ENCODE peak calls at places on chromosomes 7 and 10, in nine cellular contexts. One of them, this sample, is unnamed. For H3K4me1, the result is how much of the 10 kb centered on the place peaks cover.

GRCh38 chr7:49295136-49295535 is 370.8 kb downstream of the CDC14C start:
- DNase-seq in transverse colon: no peak
- DNase-seq in prostate gland: no peak
- DNase-seq in gastrocnemius medialis: no peak
- DNase-seq in HCT116: no peak
- DNase-seq in A549: no peak
- DNase-seq in tibial nerve: no peak
- DNase-seq in sigmoid colon: no peak
- DNase-seq in K562: no peak
- DNase-seq in this sample: no peak

GRCh38 chr7:2034291-2035201 is 198.2 kb downstream of the MAD1L1 start:
- DNase-seq in transverse colon: no peak
- DNase-seq in prostate gland: no peak
- DNase-seq in gastrocnemius medialis: peak
- DNase-seq in HCT116: no peak
- DNase-seq in A549: no peak
- DNase-seq in tibial nerve: no peak
- DNase-seq in sigmoid colon: peak
- DNase-seq in K562: no peak
- DNase-seq in this sample: no peak

GRCh38 chr10:1611936-1612550 is 125.3 kb downstream of the ADARB2 start:
- DNase-seq in transverse colon: no peak
- DNase-seq in prostate gland: no peak
- DNase-seq in gastrocnemius medialis: no peak
- DNase-seq in HCT116: no peak
- DNase-seq in A549: no peak
- DNase-seq in tibial nerve: no peak
- DNase-seq in sigmoid colon: no peak
- DNase-seq in K562: peak
- DNase-seq in this sample: no peak

GRCh38 chr10:126175586-126176258 is 212.6 kb downstream of the ADAM12 start:
- DNase-seq in transverse colon: no peak
- DNase-seq in prostate gland: no peak
- DNase-seq in gastrocnemius medialis: no peak
- DNase-seq in HCT116: no peak
- DNase-seq in A549: no peak
- DNase-seq in tibial nerve: no peak
- DNase-seq in sigmoid colon: no peak
- DNase-seq in K562: no peak
- DNase-seq in this sample: no peak

GRCh38 chr10:118518095-118518494 is 77.4 kb downstream of the PRLHR start:
- DNase-seq in transverse colon: no peak
- DNase-seq in prostate gland: no peak
- DNase-seq in gastrocnemius medialis: no peak
- DNase-seq in HCT116: no peak
- DNase-seq in A549: no peak
- DNase-seq in tibial nerve: no peak
- DNase-seq in sigmoid colon: no peak
- DNase-seq in K562: no peak
- DNase-seq in this sample: no peak

GRCh38 chr7:134364619-134365037 is 47.9 kb upstream of the SLC35B4 start:
- DNase-seq in transverse colon: no peak
- DNase-seq in prostate gland: no peak
- DNase-seq in gastrocnemius medialis: no peak
- DNase-seq in HCT116: peak
- DNase-seq in A549: peak
- DNase-seq in tibial nerve: no peak
- DNase-seq in sigmoid colon: no peak
- DNase-seq in K562: no peak
- DNase-seq in this sample: no peak

GRCh38 chr7:81244213-81244612 is 325.4 kb upstream of the SEMA3C start:
- DNase-seq in transverse colon: no peak
- DNase-seq in prostate gland: no peak
- DNase-seq in gastrocnemius medialis: no peak
- DNase-seq in HCT116: peak
- DNase-seq in A549: peak
- DNase-seq in tibial nerve: no peak
- DNase-seq in sigmoid colon: no peak
- DNase-seq in K562: peak
- DNase-seq in this sample: no peak

GRCh38 chr7:83936056-83936703 is 258.4 kb downstream of the SEMA3A start:
- DNase-seq in transverse colon: peak
- DNase-seq in prostate gland: peak
- DNase-seq in gastrocnemius medialis: peak
- DNase-seq in HCT116: peak
- DNase-seq in A549: peak
- DNase-seq in tibial nerve: peak
- DNase-seq in sigmoid colon: peak
- DNase-seq in K562: peak
- DNase-seq in this sample: peak

GRCh38 chr7:44693641-44694313 is 54.9 kb upstream of the ZMIZ2 start:
- DNase-seq in transverse colon: no peak
- DNase-seq in prostate gland: no peak
- DNase-seq in gastrocnemius medialis: peak
- DNase-seq in HCT116: peak
- DNase-seq in A549: no peak
- DNase-seq in tibial nerve: no peak
- DNase-seq in sigmoid colon: peak
- DNase-seq in K562: no peak
- DNase-seq in this sample: no peak

GRCh38 chr10:31605846-31606543 is 287.0 kb downstream of the ZEB1 start:
- DNase-seq in transverse colon: no peak
- DNase-seq in prostate gland: no peak
- DNase-seq in gastrocnemius medialis: no peak
- DNase-seq in HCT116: no peak
- DNase-seq in A549: no peak
- DNase-seq in tibial nerve: no peak
- DNase-seq in sigmoid colon: no peak
- DNase-seq in K562: no peak
- DNase-seq in this sample: no peak

GRCh38 chr7:84069036-84069435 is 125.6 kb downstream of the SEMA3A start:
- DNase-seq in transverse colon: no peak
- DNase-seq in prostate gland: no peak
- DNase-seq in gastrocnemius medialis: no peak
- DNase-seq in HCT116: no peak
- DNase-seq in A549: no peak
- DNase-seq in tibial nerve: no peak
- DNase-seq in sigmoid colon: no peak
- DNase-seq in K562: no peak
- DNase-seq in this sample: no peak

GRCh38 chr7:92717982-92718716 is 118.2 kb downstream of the CDK6 start:
- DNase-seq in transverse colon: peak
- DNase-seq in prostate gland: peak
- DNase-seq in gastrocnemius medialis: peak
- DNase-seq in HCT116: no peak
- DNase-seq in A549: peak
- DNase-seq in tibial nerve: peak
- DNase-seq in sigmoid colon: peak
- DNase-seq in K562: no peak
- DNase-seq in this sample: peak

GRCh38 chr7:29490094-29490607 is 73.5 kb upstream of the PRR15 start:
- DNase-seq in transverse colon: no peak
- DNase-seq in prostate gland: no peak
- DNase-seq in gastrocnemius medialis: no peak
- DNase-seq in HCT116: no peak
- DNase-seq in A549: no peak
- DNase-seq in tibial nerve: no peak
- DNase-seq in sigmoid colon: no peak
- DNase-seq in K562: no peak
- DNase-seq in this sample: no peak

GRCh38 chr7:36792421-36792820 is 68.1 kb upstream of the AOAH start:
- DNase-seq in transverse colon: no peak
- DNase-seq in prostate gland: no peak
- DNase-seq in gastrocnemius medialis: no peak
- DNase-seq in HCT116: no peak
- DNase-seq in A549: no peak
- DNase-seq in tibial nerve: no peak
- DNase-seq in sigmoid colon: no peak
- DNase-seq in K562: no peak
- DNase-seq in this sample: no peak

DNA sequence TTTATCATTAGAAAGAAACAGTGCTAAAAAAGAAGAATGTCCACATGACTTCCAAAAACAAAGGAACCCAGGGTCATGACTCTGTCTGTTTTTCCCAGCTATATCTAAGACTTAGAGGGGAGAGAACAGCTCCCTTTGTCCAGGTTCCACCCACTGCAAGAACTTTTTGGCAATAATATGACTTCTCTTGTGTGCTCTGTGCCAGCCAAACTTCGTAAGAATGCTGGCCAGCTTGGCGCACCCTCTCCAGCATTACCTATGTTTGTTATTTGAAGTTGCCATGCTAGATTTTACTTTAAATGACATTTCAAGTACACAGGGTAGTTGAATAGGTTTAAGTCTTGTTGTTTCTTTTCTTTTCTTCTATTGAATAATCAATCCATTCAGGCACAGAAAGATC is 371.4 kb downstream of the KCNMA1 start:
- DNase-seq in transverse colon: no peak
- DNase-seq in prostate gland: peak
- DNase-seq in gastrocnemius medialis: no peak
- DNase-seq in HCT116: no peak
- DNase-seq in A549: no peak
- DNase-seq in tibial nerve: no peak
- DNase-seq in sigmoid colon: no peak
- DNase-seq in K562: no peak
- DNase-seq in this sample: no peak
- H3K4me1 ChIP-seq in transverse colon: under half
- H3K4me1 ChIP-seq in prostate gland: under half
- H3K4me1 ChIP-seq in gastrocnemius medialis: under half
- H3K4me1 ChIP-seq in HCT116: under half
- H3K4me1 ChIP-seq in A549: under half
- H3K4me1 ChIP-seq in tibial nerve: under half
- H3K4me1 ChIP-seq in sigmoid colon: under half
- H3K4me1 ChIP-seq in K562: under half
- H3K4me1 ChIP-seq in this sample: under half

GRCh38 chr10:68600041-68600778 is 40.1 kb downstream of the TET1 start:
- DNase-seq in transverse colon: peak
- DNase-seq in prostate gland: peak
- DNase-seq in gastrocnemius medialis: peak
- DNase-seq in HCT116: peak
- DNase-seq in A549: peak
- DNase-seq in tibial nerve: peak
- DNase-seq in sigmoid colon: peak
- DNase-seq in K562: peak
- DNase-seq in this sample: no peak
- TF ChIP-seq POLR2A in transverse colon: no peak
- TF ChIP-seq POLR2A in prostate gland: peak
- TF ChIP-seq POLR2A in gastrocnemius medialis: no peak
- TF ChIP-seq POLR2A in HCT116: peak
- TF ChIP-seq POLR2A in A549: peak
- TF ChIP-seq POLR2A in tibial nerve: no peak
- TF ChIP-seq POLR2A in sigmoid colon: no peak
- TF ChIP-seq POLR2A in K562: no peak
- TF ChIP-seq POLR2A in this sample: no peak

GRCh38 chr7:144477348-144477747 is 73.9 kb upstream of the NOBOX start:
- DNase-seq in transverse colon: no peak
- DNase-seq in prostate gland: no peak
- DNase-seq in gastrocnemius medialis: no peak
- DNase-seq in HCT116: no peak
- DNase-seq in A549: no peak
- DNase-seq in tibial nerve: no peak
- DNase-seq in sigmoid colon: no peak
- DNase-seq in K562: no peak
- DNase-seq in this sample: no peak
- H3K4me1 ChIP-seq in transverse colon: under half
- H3K4me1 ChIP-seq in prostate gland: under half
- H3K4me1 ChIP-seq in gastrocnemius medialis: under half
- H3K4me1 ChIP-seq in HCT116: under half
- H3K4me1 ChIP-seq in A549: under half
- H3K4me1 ChIP-seq in tibial nerve: under half
- H3K4me1 ChIP-seq in sigmoid colon: under half
- H3K4me1 ChIP-seq in K562: under half
- H3K4me1 ChIP-seq in this sample: under half

GRCh38 chr10:4868357-4868657 is 42.3 kb downstream of the AKR1E2 start:
- DNase-seq in transverse colon: no peak
- DNase-seq in prostate gland: no peak
- DNase-seq in gastrocnemius medialis: no peak
- DNase-seq in HCT116: no peak
- DNase-seq in A549: no peak
- DNase-seq in tibial nerve: no peak
- DNase-seq in sigmoid colon: no peak
- DNase-seq in K562: peak
- DNase-seq in this sample: no peak
- TF ChIP-seq POLR2A in transverse colon: no peak
- TF ChIP-seq POLR2A in prostate gland: no peak
- TF ChIP-seq POLR2A in gastrocnemius medialis: no peak
- TF ChIP-seq POLR2A in HCT116: no peak
- TF ChIP-seq POLR2A in A549: no peak
- TF ChIP-seq POLR2A in tibial nerve: no peak
- TF ChIP-seq POLR2A in sigmoid colon: no peak
- TF ChIP-seq POLR2A in K562: no peak
- TF ChIP-seq POLR2A in this sample: no peak

GRCh38 chr7:55128693-55129394 is 110.0 kb downstream of the EGFR start:
- DNase-seq in transverse colon: no peak
- DNase-seq in prostate gland: no peak
- DNase-seq in gastrocnemius medialis: peak
- DNase-seq in HCT116: no peak
- DNase-seq in A549: no peak
- DNase-seq in tibial nerve: peak
- DNase-seq in sigmoid colon: peak
- DNase-seq in K562: no peak
- DNase-seq in this sample: no peak

GRCh38 chr7:55127622-55128081 is 108.8 kb downstream of the EGFR start:
- DNase-seq in transverse colon: peak
- DNase-seq in prostate gland: no peak
- DNase-seq in gastrocnemius medialis: peak
- DNase-seq in HCT116: no peak
- DNase-seq in A549: no peak
- DNase-seq in tibial nerve: no peak
- DNase-seq in sigmoid colon: no peak
- DNase-seq in K562: no peak
- DNase-seq in this sample: peak

GRCh38 chr7:55130079-55130476 is 111.3 kb downstream of the EGFR start:
- DNase-seq in transverse colon: no peak
- DNase-seq in prostate gland: no peak
- DNase-seq in gastrocnemius medialis: no peak
- DNase-seq in HCT116: no peak
- DNase-seq in A549: peak
- DNase-seq in tibial nerve: no peak
- DNase-seq in sigmoid colon: no peak
- DNase-seq in K562: no peak
- DNase-seq in this sample: no peak

GRCh38 chr7:55130554-55131198 is 111.9 kb downstream of the EGFR start:
- DNase-seq in transverse colon: peak
- DNase-seq in prostate gland: no peak
- DNase-seq in gastrocnemius medialis: peak
- DNase-seq in HCT116: no peak
- DNase-seq in A549: no peak
- DNase-seq in tibial nerve: peak
- DNase-seq in sigmoid colon: peak
- DNase-seq in K562: no peak
- DNase-seq in this sample: peak

GRCh38 chr7:55129409-55130078 is 110.7 kb downstream of the EGFR start:
- DNase-seq in transverse colon: peak
- DNase-seq in prostate gland: no peak
- DNase-seq in gastrocnemius medialis: peak
- DNase-seq in HCT116: no peak
- DNase-seq in A549: peak
- DNase-seq in tibial nerve: no peak
- DNase-seq in sigmoid colon: no peak
- DNase-seq in K562: no peak
- DNase-seq in this sample: no peak
- H3K4me1 ChIP-seq in transverse colon: under half
- H3K4me1 ChIP-seq in prostate gland: under half
- H3K4me1 ChIP-seq in gastrocnemius medialis: half or more
- H3K4me1 ChIP-seq in HCT116: half or more
- H3K4me1 ChIP-seq in A549: half or more
- H3K4me1 ChIP-seq in tibial nerve: half or more
- H3K4me1 ChIP-seq in sigmoid colon: half or more
- H3K4me1 ChIP-seq in K562: under half
- H3K4me1 ChIP-seq in this sample: half or more

This sample was measured in upper lobe of left lung.